ENCODE peak calls at places on chromosomes 7 and 10, in four cellular contexts. One of them, this sample, is unnamed.

GRCh38 chr10:71767420-71768035 is 5.8 kb downstream of the VSIR start:
- DNase-seq in neural progenitor cell: no peak
- DNase-seq in PC-3: peak
- DNase-seq in cardiac fibroblast: peak
- DNase-seq in this sample: peak

GRCh38 chr10:36048236-36048635 is 406.1 kb upstream of the FZD8 start:
- DNase-seq in neural progenitor cell: no peak
- DNase-seq in PC-3: peak
- DNase-seq in cardiac fibroblast: no peak
- DNase-seq in this sample: no peak

GRCh38 chr7:753190-753589 is 26.1 kb upstream of the PRKAR1B start:
- DNase-seq in neural progenitor cell: no peak
- DNase-seq in PC-3: no peak
- DNase-seq in cardiac fibroblast: no peak
- DNase-seq in this sample: no peak

GRCh38 chr10:7184660-7185366 is 226.0 kb downstream of the SFMBT2 start:
- DNase-seq in neural progenitor cell: no peak
- DNase-seq in PC-3: no peak
- DNase-seq in cardiac fibroblast: no peak
- DNase-seq in this sample: no peak

GRCh38 chr10:90860790-90861189 is 3.0 kb upstream of the HTR7 start:
- DNase-seq in neural progenitor cell: no peak
- DNase-seq in PC-3: no peak
- DNase-seq in cardiac fibroblast: no peak
- DNase-seq in this sample: no peak

GRCh38 chr10:29751686-29752085 is 116.9 kb upstream of the SVIL start:
- DNase-seq in neural progenitor cell: no peak
- DNase-seq in PC-3: no peak
- DNase-seq in cardiac fibroblast: no peak
- DNase-seq in this sample: no peak

GRCh38 chr7:25812086-25812855 is 339.7 kb upstream of the NFE2L3 start:
- DNase-seq in neural progenitor cell: no peak
- DNase-seq in PC-3: no peak
- DNase-seq in cardiac fibroblast: no peak
- DNase-seq in this sample: no peak

GRCh38 chr10:103800789-103801540 is 54.4 kb downstream of the SH3PXD2A start:
- DNase-seq in neural progenitor cell: no peak
- DNase-seq in PC-3: peak
- DNase-seq in cardiac fibroblast: no peak
- DNase-seq in this sample: no peak

GRCh38 chr7:109964780-109965179 is 1126.1 kb upstream of the LRRN3 start:
- DNase-seq in neural progenitor cell: no peak
- DNase-seq in PC-3: peak
- DNase-seq in cardiac fibroblast: no peak
- DNase-seq in this sample: no peak

GRCh38 chr10:32163076-32163773 is 107.0 kb upstream of the KIF5B start:
- DNase-seq in neural progenitor cell: no peak
- DNase-seq in PC-3: no peak
- DNase-seq in cardiac fibroblast: no peak
- DNase-seq in this sample: no peak
- H3K4me3 ChIP-seq in neural progenitor cell: no peak
- H3K4me3 ChIP-seq in PC-3: no peak
- H3K4me3 ChIP-seq in cardiac fibroblast: no peak
- H3K4me3 ChIP-seq in this sample: no peak

DNA sequence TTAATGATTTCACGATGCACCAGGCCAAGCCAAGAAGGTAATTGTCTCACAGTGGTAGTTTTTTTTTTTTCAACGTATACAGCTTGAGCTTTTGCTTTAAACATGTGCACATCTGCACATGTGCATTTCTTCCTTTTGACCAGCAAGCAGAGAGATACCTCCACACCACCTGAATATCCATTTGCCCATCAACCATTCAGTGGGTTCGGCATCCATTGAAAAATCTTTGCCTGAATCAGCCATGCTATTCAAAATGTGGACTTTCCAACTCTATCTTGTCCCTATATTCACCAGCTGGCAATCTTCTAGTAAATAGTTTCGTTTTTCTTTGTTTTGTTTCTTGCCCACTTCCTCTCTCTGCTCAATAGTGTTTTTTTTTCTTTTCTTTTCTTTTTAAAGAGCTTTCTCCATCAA is 7.7 kb upstream of the TRA2A start:
- DNase-seq in neural progenitor cell: no peak
- DNase-seq in PC-3: no peak
- DNase-seq in cardiac fibroblast: no peak
- DNase-seq in this sample: no peak
- H3K4me3 ChIP-seq in neural progenitor cell: no peak
- H3K4me3 ChIP-seq in PC-3: no peak
- H3K4me3 ChIP-seq in cardiac fibroblast: no peak
- H3K4me3 ChIP-seq in this sample: no peak

GRCh38 chr7:19369806-19370205 is 224.6 kb upstream of the FERD3L start:
- DNase-seq in neural progenitor cell: no peak
- DNase-seq in PC-3: no peak
- DNase-seq in cardiac fibroblast: no peak
- DNase-seq in this sample: no peak

GRCh38 chr7:19373334-19373733 is 228.1 kb upstream of the FERD3L start:
- DNase-seq in neural progenitor cell: no peak
- DNase-seq in PC-3: no peak
- DNase-seq in cardiac fibroblast: no peak
- DNase-seq in this sample: no peak

GRCh38 chr7:19369182-19369581 is 224.0 kb upstream of the FERD3L start:
- DNase-seq in neural progenitor cell: no peak
- DNase-seq in PC-3: no peak
- DNase-seq in cardiac fibroblast: no peak
- DNase-seq in this sample: no peak

GRCh38 chr7:19368540-19368939 is 223.3 kb upstream of the FERD3L start:
- DNase-seq in neural progenitor cell: no peak
- DNase-seq in PC-3: no peak
- DNase-seq in cardiac fibroblast: peak
- DNase-seq in this sample: no peak
- H3K4me3 ChIP-seq in neural progenitor cell: no peak
- H3K4me3 ChIP-seq in PC-3: no peak
- H3K4me3 ChIP-seq in cardiac fibroblast: peak
- H3K4me3 ChIP-seq in this sample: no peak

GRCh38 chr7:5596046-5596895 is 172.6 kb upstream of the TNRC18 start:
- DNase-seq in neural progenitor cell: peak
- DNase-seq in PC-3: peak
- DNase-seq in cardiac fibroblast: peak
- DNase-seq in this sample: peak

GRCh38 chr7:5596896-5597246 is 173.2 kb upstream of the TNRC18 start:
- DNase-seq in neural progenitor cell: no peak
- DNase-seq in PC-3: no peak
- DNase-seq in cardiac fibroblast: no peak
- DNase-seq in this sample: no peak

GRCh38 chr7:5597772-5598171 is 174.1 kb upstream of the TNRC18 start:
- DNase-seq in neural progenitor cell: peak
- DNase-seq in PC-3: no peak
- DNase-seq in cardiac fibroblast: peak
- DNase-seq in this sample: no peak

GRCh38 chr7:5595545-5596045 is 172.0 kb upstream of the TNRC18 start:
- DNase-seq in neural progenitor cell: no peak
- DNase-seq in PC-3: peak
- DNase-seq in cardiac fibroblast: no peak
- DNase-seq in this sample: no peak

GRCh38 chr7:5594616-5595544 is 171.2 kb upstream of the TNRC18 start:
- DNase-seq in neural progenitor cell: peak
- DNase-seq in PC-3: peak
- DNase-seq in cardiac fibroblast: no peak
- DNase-seq in this sample: peak
- H3K4me3 ChIP-seq in neural progenitor cell: peak
- H3K4me3 ChIP-seq in PC-3: peak
- H3K4me3 ChIP-seq in cardiac fibroblast: peak
- H3K4me3 ChIP-seq in this sample: peak

DNA sequence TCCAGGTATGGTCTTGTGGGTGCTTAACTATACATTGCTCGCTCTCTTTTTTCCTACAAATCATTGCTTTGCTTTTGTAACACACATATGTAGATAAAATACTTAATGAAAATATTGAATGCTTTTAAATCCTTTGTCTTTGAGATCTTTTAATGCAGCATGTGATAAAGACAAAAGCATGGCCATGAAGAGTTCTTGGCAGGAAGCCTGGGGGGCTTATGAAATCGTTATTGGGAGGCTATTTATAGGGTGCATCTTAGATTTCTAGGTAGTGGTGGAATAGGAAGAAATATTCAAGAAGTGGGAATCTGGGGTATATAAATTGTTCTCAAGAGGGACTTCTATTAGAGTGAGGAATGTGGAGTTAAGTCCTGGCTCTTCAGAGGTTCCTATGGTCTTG is 21.9 kb downstream of the UBE2D1 start:
- DNase-seq in neural progenitor cell: no peak
- DNase-seq in PC-3: no peak
- DNase-seq in cardiac fibroblast: no peak
- DNase-seq in this sample: no peak
- H3K4me3 ChIP-seq in neural progenitor cell: no peak
- H3K4me3 ChIP-seq in PC-3: no peak
- H3K4me3 ChIP-seq in cardiac fibroblast: no peak
- H3K4me3 ChIP-seq in this sample: no peak

GRCh38 chr10:110083884-110084283 is 76.1 kb downstream of the ADD3 start:
- DNase-seq in neural progenitor cell: no peak
- DNase-seq in PC-3: peak
- DNase-seq in cardiac fibroblast: peak
- DNase-seq in this sample: no peak
- H3K4me3 ChIP-seq in neural progenitor cell: no peak
- H3K4me3 ChIP-seq in PC-3: no peak
- H3K4me3 ChIP-seq in cardiac fibroblast: no peak
- H3K4me3 ChIP-seq in this sample: no peak

GRCh38 chr7:95045236-95045923 is 138.0 kb downstream of the PPP1R9A start:
- DNase-seq in neural progenitor cell: peak
- DNase-seq in PC-3: peak
- DNase-seq in cardiac fibroblast: peak
- DNase-seq in this sample: no peak
- H3K4me3 ChIP-seq in neural progenitor cell: no peak
- H3K4me3 ChIP-seq in PC-3: no peak
- H3K4me3 ChIP-seq in cardiac fibroblast: no peak
- H3K4me3 ChIP-seq in this sample: no peak

GRCh38 chr10:65891073-65891981 is 1034.5 kb upstream of the LRRTM3 start:
- DNase-seq in neural progenitor cell: no peak
- DNase-seq in PC-3: peak
- DNase-seq in cardiac fibroblast: no peak
- DNase-seq in this sample: no peak
- H3K4me3 ChIP-seq in neural progenitor cell: no peak
- H3K4me3 ChIP-seq in PC-3: peak
- H3K4me3 ChIP-seq in cardiac fibroblast: no peak
- H3K4me3 ChIP-seq in this sample: no peak

DNA sequence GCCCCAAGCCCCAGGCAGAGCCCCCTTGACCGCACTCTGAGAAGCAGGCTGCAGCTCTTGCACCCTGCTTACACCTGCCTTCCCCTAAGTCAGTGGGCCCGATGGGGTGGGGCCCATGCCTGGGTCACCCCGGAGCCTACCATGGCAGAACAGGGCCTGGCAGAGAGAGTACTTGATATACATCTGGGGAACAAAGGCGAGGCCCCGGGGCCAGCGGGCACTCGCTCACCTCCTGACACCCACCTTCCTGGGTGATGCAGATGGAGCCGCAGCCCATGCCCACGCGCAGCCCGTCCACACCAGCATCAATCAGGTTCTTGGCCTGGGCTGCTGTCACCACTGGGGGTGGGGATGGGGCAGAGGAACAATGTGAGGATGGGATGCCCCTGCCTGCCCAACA is 13.4 kb downstream of the IMPDH1 start:
- DNase-seq in neural progenitor cell: no peak
- DNase-seq in PC-3: no peak
- DNase-seq in cardiac fibroblast: no peak
- DNase-seq in this sample: no peak
- H3K4me3 ChIP-seq in neural progenitor cell: no peak
- H3K4me3 ChIP-seq in PC-3: no peak
- H3K4me3 ChIP-seq in cardiac fibroblast: no peak
- H3K4me3 ChIP-seq in this sample: no peak

DNA sequence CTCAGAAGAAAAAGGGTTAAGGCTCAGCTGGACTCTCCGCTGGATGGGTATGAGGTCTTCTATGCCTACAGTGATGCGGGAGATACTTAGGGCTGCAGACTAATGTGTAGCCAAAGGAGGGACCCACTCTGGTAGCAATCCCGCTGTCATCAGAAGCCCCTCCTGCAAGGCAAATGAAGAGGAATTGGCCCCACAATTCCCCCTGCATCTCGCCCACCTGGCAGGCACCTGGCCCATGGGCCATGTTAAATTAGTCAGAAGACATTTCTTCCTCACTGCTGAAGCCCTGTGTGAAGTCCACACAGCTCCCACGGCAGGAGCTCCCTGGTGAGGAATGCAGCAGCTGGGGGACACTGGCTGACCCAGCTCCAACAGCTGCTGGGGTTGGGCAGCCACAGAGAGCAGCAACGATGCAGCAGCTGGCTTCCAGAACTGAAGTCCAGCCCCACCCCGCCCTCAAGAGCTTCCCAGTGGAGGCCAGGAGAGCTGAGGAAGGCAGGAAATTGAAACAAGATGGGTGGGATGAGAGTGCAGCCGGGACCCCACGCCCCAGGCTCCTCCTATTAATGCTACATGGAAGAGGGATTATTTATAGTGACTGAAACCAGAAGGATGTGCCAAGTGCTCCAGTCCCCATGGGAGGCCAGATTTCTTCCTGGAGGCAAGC is 5.5 kb downstream of the VSTM4 start:
- DNase-seq in neural progenitor cell: no peak
- DNase-seq in PC-3: no peak
- DNase-seq in cardiac fibroblast: peak
- DNase-seq in this sample: peak
- H3K4me3 ChIP-seq in neural progenitor cell: no peak
- H3K4me3 ChIP-seq in PC-3: no peak
- H3K4me3 ChIP-seq in cardiac fibroblast: no peak
- H3K4me3 ChIP-seq in this sample: no peak

This sample was measured in uterus.